ENCODE peak calls at places on chromosomes 11 and 22, in seven cellular contexts. S, Q, K, I, R, A and P are unnamed samples.

GRCh38 chr22:43301866-43302265 is 41.3 kb downstream of the SCUBE1 start:
- DNase-seq in S (no peak), Q (no peak), K (no peak), I (no peak), R (no peak), A (no peak), P (no peak)

GRCh38 chr22:22943521-22944267 is 56.1 kb downstream of the IGLL5 start:
- DNase-seq in S (no peak), Q (no peak), K (peak), I (no peak), R (no peak), A (no peak), P (no peak)

GRCh38 chr11:47967577-47968230 is 12.7 kb upstream of the PTPRJ start:
- DNase-seq in S (no peak), Q (peak), K (no peak), I (no peak), R (peak), A (no peak), P (no peak)

GRCh38 chr11:96037267-96037990 is 113.5 kb upstream of the MTMR2 start:
- DNase-seq in S (no peak), Q (peak), K (no peak), I (no peak), R (no peak), A (peak), P (no peak)

GRCh38 chr22:40241200-40241763 is 63.6 kb downstream of the TNRC6B start:
- DNase-seq in S (no peak), Q (no peak), K (no peak), I (no peak), R (no peak), A (no peak), P (no peak)

GRCh38 chr11:129249351-129249750 is 57.2 kb upstream of the ARHGAP32 start:
- DNase-seq in S (no peak), Q (peak), K (no peak), I (no peak), R (peak), A (no peak), P (no peak)

GRCh38 chr11:69353696-69354544 is 60.0 kb downstream of the MYEOV start:
- DNase-seq in S (no peak), Q (no peak), K (peak), I (no peak), R (no peak), A (no peak), P (no peak)

GRCh38 chr22:21641417-21641794 is 696 bp upstream of the SDF2L1 start:
- DNase-seq in S (no peak), Q (no peak), K (peak), I (no peak), R (peak), A (peak), P (no peak)

GRCh38 chr11:57131080-57131790 is 50.5 kb upstream of the LRRC55 start:
- DNase-seq in S (no peak), Q (no peak), K (peak), I (no peak), R (peak), A (peak), P (no peak)

GRCh38 chr11:12251651-12252560 is 125.5 kb upstream of the PARVA start:
- DNase-seq in S (no peak), Q (no peak), K (peak), I (no peak), R (no peak), A (no peak), P (no peak)

GRCh38 chr22:38467904-38468760 is at the start of gene KDELR3:
- DNase-seq in S (no peak), Q (no peak), K (peak), I (no peak), R (peak), A (peak), P (no peak)

GRCh38 chr22:47691152-47691895 is 928.9 kb downstream of the TBC1D22A start:
- DNase-seq in S (no peak), Q (no peak), K (no peak), I (no peak), R (no peak), A (no peak), P (no peak)

GRCh38 chr11:75632962-75633361 is 35.9 kb downstream of the MAP6 start:
- DNase-seq in S (no peak), Q (no peak), K (no peak), I (no peak), R (no peak), A (no peak), P (no peak)

GRCh38 chr11:75627879-75628668 is 40.8 kb downstream of the MAP6 start:
- DNase-seq in S (no peak), Q (no peak), K (peak), I (no peak), R (peak), A (no peak), P (no peak)

GRCh38 chr11:75632450-75632849 is 36.4 kb downstream of the MAP6 start:
- DNase-seq in S (no peak), Q (no peak), K (no peak), I (no peak), R (no peak), A (no peak), P (no peak)

GRCh38 chr11:75633409-75634011 is 35.3 kb downstream of the MAP6 start:
- DNase-seq in S (no peak), Q (no peak), K (peak), I (no peak), R (no peak), A (no peak), P (no peak)

GRCh38 chr11:75631086-75631694 is 37.6 kb downstream of the MAP6 start:
- DNase-seq in S (no peak), Q (no peak), K (no peak), I (no peak), R (peak), A (peak), P (no peak)
- TF ChIP-seq CTCF in S (no peak), Q (no peak), K (no peak), I (no peak), R (no peak), A (no peak), P (no peak)

GRCh38 chr11:103609117-103610066 is 427.0 kb upstream of the DDI1 start:
- DNase-seq in S (no peak), Q (peak), K (peak), I (no peak), R (peak), A (no peak), P (peak)
- TF ChIP-seq CTCF in S (no peak), Q (peak), K (peak), I (no peak), R (peak), A (peak), P (peak)

DNA sequence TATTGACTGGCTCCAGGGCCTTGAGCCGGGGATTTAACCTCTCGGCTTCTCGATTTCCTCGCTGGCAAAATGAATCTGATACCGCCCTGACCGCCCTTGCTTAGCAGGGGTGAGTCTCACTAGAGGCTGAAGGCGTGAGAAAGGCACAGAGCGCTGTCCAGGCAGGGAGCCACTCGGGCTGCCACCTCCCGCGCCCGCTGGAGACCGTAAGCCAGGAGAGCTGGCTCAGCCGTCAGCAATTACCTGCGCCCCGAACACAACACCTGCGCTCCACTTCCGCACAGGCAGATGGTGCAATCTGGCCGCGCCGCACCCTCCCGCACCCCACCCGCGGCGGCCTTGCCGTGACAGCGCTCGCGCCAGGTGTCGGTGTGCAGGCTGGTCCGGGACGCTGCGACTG is 65.5 kb downstream of the BUD13 start:
- DNase-seq in S (no peak), Q (no peak), K (peak), I (no peak), R (no peak), A (no peak), P (no peak)
- TF ChIP-seq CTCF in S (no peak), Q (no peak), K (no peak), I (no peak), R (no peak), A (no peak), P (no peak)

GRCh38 chr11:93775289-93775688 is 8.8 kb upstream of the MED17 start:
- DNase-seq in S (no peak), Q (no peak), K (peak), I (no peak), R (no peak), A (peak), P (no peak)
- TF ChIP-seq CTCF in S (no peak), Q (peak), K (peak), I (no peak), R (peak), A (no peak), P (peak)

DNA sequence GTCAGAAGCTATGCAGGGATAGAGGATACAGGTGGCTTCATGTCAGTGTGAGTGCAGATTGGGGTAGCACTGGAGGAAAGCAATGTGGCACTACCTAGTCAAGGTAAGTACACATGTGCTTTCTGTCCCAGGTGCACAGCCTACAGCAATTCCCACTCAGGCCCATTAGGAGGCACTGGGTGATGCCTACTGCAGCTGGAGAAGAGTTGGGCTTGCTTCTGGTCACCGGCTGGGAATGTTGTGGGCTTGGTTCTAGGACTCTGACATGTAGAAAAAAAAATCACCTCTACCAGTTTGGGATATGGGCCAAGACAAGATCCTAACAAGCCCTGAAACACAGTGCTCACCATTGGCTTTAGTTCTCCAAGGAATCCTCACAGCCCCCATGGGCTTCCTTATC is 69.7 kb downstream of the TENM4 start:
- DNase-seq in S (no peak), Q (no peak), K (peak), I (no peak), R (no peak), A (no peak), P (no peak)
- TF ChIP-seq CTCF in S (no peak), Q (no peak), K (peak), I (no peak), R (no peak), A (no peak), P (peak)

GRCh38 chr11:108664730-108665525 is at the start of gene DDX10:
- DNase-seq in S (peak), Q (peak), K (peak), I (peak), R (peak), A (peak), P (peak)
- TF ChIP-seq CTCF in S (no peak), Q (no peak), K (peak), I (no peak), R (peak), A (no peak), P (no peak)

GRCh38 chr11:36135062-36135461 is 154.2 kb downstream of the COMMD9 start:
- DNase-seq in S (no peak), Q (no peak), K (no peak), I (no peak), R (no peak), A (peak), P (no peak)

GRCh38 chr11:36130401-36130800 is 158.8 kb downstream of the COMMD9 start:
- DNase-seq in S (no peak), Q (no peak), K (no peak), I (no peak), R (peak), A (no peak), P (no peak)

GRCh38 chr11:36132940-36133339 is 156.3 kb downstream of the COMMD9 start:
- DNase-seq in S (no peak), Q (no peak), K (no peak), I (no peak), R (peak), A (no peak), P (no peak)

GRCh38 chr11:36129955-36130354 is 159.3 kb downstream of the COMMD9 start:
- DNase-seq in S (no peak), Q (no peak), K (no peak), I (no peak), R (no peak), A (no peak), P (no peak)

GRCh38 chr11:36131719-36132349 is 157.4 kb downstream of the COMMD9 start:
- DNase-seq in S (no peak), Q (no peak), K (peak), I (peak), R (peak), A (peak), P (no peak)
- TF ChIP-seq CTCF in S (no peak), Q (peak), K (peak), I (peak), R (peak), A (peak), P (peak)